ENCODE peak calls at places on chromosomes 7 and 10, in seven cellular contexts. G is amniotic stem cell, V is foreskin fibroblast, M is lower lobe of right lung, J is NCI-H748 treated with DMSO at 0.1 percent for 48 hours, Z is GOT3, R is NCI-H187. H is an unnamed sample.

GRCh38 chr7:30562498-30562897 is 32.2 kb upstream of the GARS1 start:
- DNase-seq in M (no peak), R (no peak), G (no peak), V (no peak), J (peak; percentile 18), Z (no peak), H (no peak)

GRCh38 chr7:24963218-24963617 is 16.8 kb downstream of the OSBPL3 start:
- DNase-seq in M (peak; percentile 62), J (no peak), R (no peak), Z (no peak), G (no peak), V (peak; percentile 33), H (no peak)

GRCh38 chr10:116888380-116889055 is 39.2 kb downstream of the ENO4 start:
- DNase-seq in R (no peak), M (peak; percentile 59), Z (no peak), V (peak; percentile 64), G (peak; percentile 20), J (no peak), H (no peak)

GRCh38 chr10:127834221-127834620 is 58.5 kb downstream of the CLRN3 start:
- DNase-seq in M (no peak), J (no peak), G (no peak), Z (no peak), V (no peak), R (no peak), H (no peak)

GRCh38 chr10:34505338-34505737 is 309.8 kb downstream of the PARD3 start:
- DNase-seq in M (no peak), G (no peak), R (no peak), Z (no peak), V (no peak), J (no peak), H (no peak)

GRCh38 chr7:99369767-99370353 is 4.7 kb upstream of the ARPC1B start:
- DNase-seq in V (peak; percentile 48), R (no peak), M (peak; percentile 18), J (no peak), G (no peak), Z (no peak), H (no peak)

GRCh38 chr7:47893238-47893637 is 55.0 kb downstream of the PKD1L1 start:
- DNase-seq in M (no peak), J (no peak), G (no peak), V (no peak), R (no peak), Z (no peak), H (no peak)

GRCh38 chr7:73830872-73831655 is at the start of gene CLDN4:
- DNase-seq in M (peak; percentile 89), V (no peak), J (no peak), R (peak; percentile 81), G (no peak), Z (no peak), H (no peak)

GRCh38 chr7:36615877-36616276 is 108.4 kb downstream of the AOAH start:
- DNase-seq in Z (no peak), G (no peak), V (no peak), R (no peak), J (no peak), M (no peak), H (no peak)

GRCh38 chr7:30727061-30727945 is 24.6 kb upstream of the INMT start:
- DNase-seq in M (no peak), R (no peak), Z (no peak), V (peak; percentile 26), J (no peak), G (no peak), H (peak; percentile 63)

GRCh38 chr7:80498481-80499349 is 13.1 kb downstream of the GNAT3 start:
- DNase-seq in G (no peak), Z (no peak), R (no peak), M (no peak), V (peak; percentile 54), J (no peak), H (no peak)

GRCh38 chr10:123149568-123150228 is 1.8 kb downstream of the HMX2 start:
- DNase-seq in J (no peak), V (peak; percentile 45), M (peak; percentile 57), G (no peak), Z (no peak), R (no peak), H (no peak)

GRCh38 chr7:43450894-43451293 is 132.0 kb upstream of the STK17A start:
- DNase-seq in J (no peak), M (no peak), Z (no peak), R (no peak), V (no peak), G (no peak), H (no peak)

GRCh38 chr10:112585960-112586359 is 138.9 kb downstream of the VTI1A start:
- DNase-seq in M (no peak), J (no peak), G (no peak), R (no peak), V (no peak), Z (no peak), H (no peak)

GRCh38 chr7:130008941-130009847 is 42.0 kb downstream of the ZC3HC1 start:
- DNase-seq in M (peak; percentile 62), Z (no peak), J (no peak), V (peak; percentile 47), G (no peak), R (no peak), H (no peak)

GRCh38 chr10:34323197-34323596 is 491.9 kb downstream of the PARD3 start:
- DNase-seq in G (no peak), Z (no peak), V (peak; percentile 37), J (no peak), M (no peak), R (no peak), H (no peak)

GRCh38 chr10:30184397-30185033 is 125.1 kb upstream of the JCAD start:
- DNase-seq in J (no peak), M (no peak), R (no peak), V (no peak), G (no peak), Z (no peak), H (no peak)

GRCh38 chr7:148927141-148927540 is 43.0 kb upstream of the EZH2 start:
- DNase-seq in V (peak; percentile 20), G (no peak), M (no peak), J (no peak), Z (no peak), R (no peak), H (no peak)

GRCh38 chr7:100951888-100952560 is 2.7 kb downstream of the MUC3A start:
- DNase-seq in J (no peak), V (no peak), G (no peak), M (no peak), R (no peak), Z (no peak), H (no peak)

GRCh38 chr7:34991938-34992840 is 45.1 kb downstream of the DPY19L1 start:
- DNase-seq in J (no peak), G (no peak), V (peak; percentile 16), M (no peak), R (no peak), Z (no peak), H (peak; percentile 32)

GRCh38 chr7:6417408-6417807 is 30.3 kb downstream of the DAGLB start:
- DNase-seq in M (no peak), V (no peak), R (no peak), J (no peak), Z (no peak), G (no peak), H (no peak)

GRCh38 chr7:138008588-138009349 is 6.9 kb upstream of the CREB3L2 start:
- DNase-seq in J (peak; percentile 65), Z (no peak), V (peak; percentile 47), G (no peak), R (peak; percentile 14), M (no peak), H (no peak)

GRCh38 chr10:72682626-72683025 is 9.3 kb upstream of the MCU start:
- DNase-seq in Z (no peak), J (no peak), G (no peak), M (no peak), V (no peak), R (no peak), H (no peak)

GRCh38 chr7:91514591-91514990 is 250.4 kb downstream of the FZD1 start:
- DNase-seq in Z (no peak), M (no peak), J (no peak), R (no peak), V (no peak), G (no peak), H (no peak)

GRCh38 chr10:93115661-93116383 is 42.1 kb downstream of the CYP26A1 start:
- DNase-seq in V (peak; percentile 18), R (no peak), M (peak; percentile 60), Z (no peak), G (peak; percentile 4), J (no peak), H (peak; percentile 52)

GRCh38 chr10:119737827-119738226 is 12.0 kb downstream of the INPP5F start:
- DNase-seq in J (no peak), Z (no peak), M (no peak), V (peak; percentile 82), G (peak; percentile 64), R (no peak), H (no peak)

GRCh38 chr10:21523557-21524008 is 1.9 kb downstream of the SKIDA1 start:
- DNase-seq in Z (no peak), R (no peak), M (no peak), V (no peak), J (no peak), G (no peak), H (no peak)

GRCh38 chr7:137932881-137933269 is 69.0 kb downstream of the CREB3L2 start:
- DNase-seq in J (no peak), G (no peak), V (peak; percentile 74), R (no peak), M (no peak), Z (no peak), H (no peak)

GRCh38 chr7:22348379-22348778 is 8.6 kb downstream of the RAPGEF5 start:
- DNase-seq in V (peak; percentile 8), R (no peak), G (no peak), Z (no peak), M (no peak), J (no peak), H (no peak)

GRCh38 chr10:8817303-8817702 is 762.8 kb downstream of the GATA3 start:
- DNase-seq in J (no peak), Z (no peak), M (no peak), V (no peak), R (no peak), G (no peak), H (no peak)

GRCh38 chr10:116201011-116201410 is 72.0 kb downstream of the GFRA1 start:
- DNase-seq in V (peak; percentile 2), R (no peak), J (no peak), G (no peak), M (no peak), Z (no peak), H (no peak)

GRCh38 chr10:8071006-8071405 is 16.5 kb downstream of the GATA3 start:
- DNase-seq in Z (no peak), G (no peak), M (no peak), R (no peak), J (no peak), V (no peak), H (no peak)